ENCODE peak calls at places on chromosome 2, in four cellular contexts. One of them, this sample, is unnamed.
A peak's percentile ranks its signal among the peaks of the same experiment; 100 is the strongest.

GRCh38 chr2:121907905-121908304 is 152.5 kb downstream of the TSN start:
- DNase-seq in ELF-1: peak; percentile 13
- DNase-seq in iPS DF 6.9: no peak
- DNase-seq in adrenal gland: no peak
- DNase-seq in this sample: no peak

GRCh38 chr2:94987074-94988020 is 38.2 kb upstream of the MAL start:
- DNase-seq in iPS DF 6.9: no peak
- DNase-seq in adrenal gland: no peak
- DNase-seq in ELF-1: no peak
- DNase-seq in this sample: no peak

GRCh38 chr2:10889741-10890215 is 22.0 kb upstream of the KCNF1 start:
- DNase-seq in iPS DF 6.9: no peak
- DNase-seq in adrenal gland: no peak
- DNase-seq in ELF-1: no peak
- DNase-seq in this sample: no peak

GRCh38 chr2:165572155-165572554 is 102.7 kb downstream of the CSRNP3 start:
- DNase-seq in ELF-1: peak; percentile 4
- DNase-seq in iPS DF 6.9: no peak
- DNase-seq in adrenal gland: no peak
- DNase-seq in this sample: peak; percentile 60

GRCh38 chr2:134275058-134275862 is 21.4 kb downstream of the MGAT5 start:
- DNase-seq in ELF-1: no peak
- DNase-seq in iPS DF 6.9: no peak
- DNase-seq in adrenal gland: no peak
- DNase-seq in this sample: no peak

GRCh38 chr2:106956416-106956815 is 70.4 kb upstream of the ST6GAL2 start:
- DNase-seq in adrenal gland: no peak
- DNase-seq in ELF-1: no peak
- DNase-seq in iPS DF 6.9: no peak
- DNase-seq in this sample: peak; percentile 21

GRCh38 chr2:43462866-43463641 is 132.8 kb downstream of the THADA start:
- DNase-seq in ELF-1: no peak
- DNase-seq in iPS DF 6.9: no peak
- DNase-seq in adrenal gland: no peak
- DNase-seq in this sample: no peak

GRCh38 chr2:20604957-20605381 is 45.9 kb downstream of the HS1BP3 start:
- DNase-seq in iPS DF 6.9: no peak
- DNase-seq in ELF-1: no peak
- DNase-seq in adrenal gland: peak; percentile 44
- DNase-seq in this sample: no peak

GRCh38 chr2:113274427-113274826 is 4.3 kb downstream of the PAX8 start:
- DNase-seq in ELF-1: no peak
- DNase-seq in iPS DF 6.9: no peak
- DNase-seq in adrenal gland: no peak
- DNase-seq in this sample: no peak

GRCh38 chr2:85935170-85935745 is 46.5 kb upstream of the ST3GAL5 start:
- DNase-seq in ELF-1: no peak
- DNase-seq in adrenal gland: no peak
- DNase-seq in iPS DF 6.9: no peak
- DNase-seq in this sample: no peak

GRCh38 chr2:155913356-155913755 is 419.2 kb downstream of the NR4A2 start:
- DNase-seq in ELF-1: no peak
- DNase-seq in iPS DF 6.9: no peak
- DNase-seq in adrenal gland: no peak
- DNase-seq in this sample: no peak

GRCh38 chr2:120204022-120204405 is 19.2 kb downstream of the TMEM185B start:
- DNase-seq in iPS DF 6.9: no peak
- DNase-seq in adrenal gland: peak; percentile 15
- DNase-seq in ELF-1: peak; percentile 57
- DNase-seq in this sample: no peak

GRCh38 chr2:197804758-197805597 is 585 bp downstream of the PLCL1 start:
- DNase-seq in ELF-1: peak; percentile 27
- DNase-seq in iPS DF 6.9: no peak
- DNase-seq in adrenal gland: peak; percentile 28
- DNase-seq in this sample: peak; percentile 64

GRCh38 chr2:184597996-184598312 is 375 bp upstream of the ZNF804A start:
- DNase-seq in adrenal gland: peak; percentile 27
- DNase-seq in ELF-1: no peak
- DNase-seq in iPS DF 6.9: no peak
- DNase-seq in this sample: no peak

GRCh38 chr2:70552501-70553333 is 909 bp downstream of the TGFA start:
- DNase-seq in ELF-1: peak; percentile 26
- DNase-seq in iPS DF 6.9: no peak
- DNase-seq in adrenal gland: no peak
- DNase-seq in this sample: no peak

This sample was measured in putamen.